ENCODE peak calls at places on chromosomes 16 and 17, in seven cellular contexts. A is A673, V is astrocyte of the spinal cord, Q is stomach, B is Caco-2, I is HFF-Myc, M is transverse colon. S is an unnamed sample.

GRCh38 chr16:79316004-79316458 is 284.5 kb downstream of the MAF start:
- DNase-seq in A (no peak), V (no peak), Q (no peak), B (no peak), I (no peak), M (no peak), S (no peak)

GRCh38 chr17:35540589-35541404 is 3.3 kb upstream of the SLFN12L start:
- DNase-seq in A (peak; percentile 17), V (peak; percentile 46), Q (peak; percentile 41), B (no peak), I (no peak), M (peak; percentile 49), S (no peak)

GRCh38 chr16:11586375-11586855 is 304 bp downstream of the LITAF start:
- DNase-seq in A (no peak), V (no peak), Q (no peak), B (no peak), I (no peak), M (no peak), S (no peak)

GRCh38 chr16:66199189-66199588 is 167.3 kb upstream of the CDH5 start:
- DNase-seq in A (no peak), V (peak; percentile 19), Q (no peak), B (no peak), I (no peak), M (no peak), S (no peak)

GRCh38 chr16:72425571-72426341 is 253.8 kb upstream of the PMFBP1 start:
- DNase-seq in A (peak; percentile 57), V (peak; percentile 57), Q (no peak), B (no peak), I (no peak), M (no peak), S (no peak)

GRCh38 chr17:3015890-3016289 is 47.5 kb downstream of the OR1D5 start:
- DNase-seq in A (no peak), V (no peak), Q (no peak), B (no peak), I (no peak), M (no peak), S (no peak)

GRCh38 chr17:82263641-82264040 is 9.9 kb downstream of the CSNK1D start:
- DNase-seq in A (no peak), V (no peak), Q (no peak), B (no peak), I (no peak), M (no peak), S (no peak)

GRCh38 chr17:49995055-49995738 is at the start of gene DLX3:
- DNase-seq in A (peak; percentile 86), V (peak; percentile 48), Q (peak; percentile 81), B (peak; percentile 81), I (no peak), M (peak; percentile 60), S (peak; percentile 12)

DNA sequence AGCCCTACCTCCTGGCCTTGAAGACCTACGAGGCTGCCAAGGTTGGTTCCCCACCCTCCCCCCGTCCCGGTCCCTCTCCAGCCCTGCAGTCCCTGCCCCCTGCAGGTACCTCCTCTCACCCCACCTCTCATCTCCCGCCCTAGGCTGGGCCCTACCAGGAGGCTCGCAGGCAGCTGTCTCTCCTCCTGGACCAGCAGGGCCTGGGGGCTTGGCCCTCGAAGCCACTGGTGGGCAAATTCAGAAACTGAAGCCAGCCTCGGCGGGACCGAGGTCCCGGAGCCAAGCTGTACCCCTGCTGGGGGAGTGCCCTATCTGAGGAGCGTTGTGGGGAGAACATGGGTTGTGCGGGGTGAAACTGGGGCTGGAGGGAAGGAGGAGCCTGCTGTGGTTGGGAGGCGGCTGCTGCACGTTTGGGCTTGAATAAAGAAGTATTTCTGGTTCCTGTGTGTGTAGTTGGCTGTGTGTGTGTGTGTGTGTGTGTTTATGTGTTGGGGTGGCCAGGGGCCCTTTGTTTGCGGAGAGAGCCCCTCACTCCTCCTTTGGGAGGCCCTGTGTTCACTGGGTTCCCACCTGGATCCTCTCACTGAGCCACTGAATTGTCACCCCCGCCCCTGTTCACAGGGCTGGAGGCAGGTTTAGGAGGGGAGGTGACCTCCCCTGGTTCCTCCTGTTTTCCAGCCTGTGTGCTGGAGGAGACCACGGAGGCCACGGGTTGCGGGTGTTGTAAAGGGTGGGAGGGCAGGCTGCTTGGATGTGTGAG is 6.0 kb downstream of the ADAD2 start:
- DNase-seq in A (no peak), V (no peak), Q (no peak), B (no peak), I (no peak), M (no peak), S (no peak)
- H3K4me3 ChIP-seq in A (no peak overlapping the region), V (no peak overlapping the region), Q (no peak overlapping the region), B (no peak overlapping the region), I (no peak overlapping the region), M (no peak overlapping the region), S (no peak overlapping the region)

GRCh38 chr16:3014971-3015370 is 2.2 kb downstream of the CLDN9 start:
- DNase-seq in A (no peak), V (no peak), Q (no peak), B (no peak), I (no peak), M (no peak), S (no peak)

GRCh38 chr16:3013998-3014690 is 1.4 kb downstream of the CLDN9 start:
- DNase-seq in A (no peak), V (no peak), Q (no peak), B (no peak), I (no peak), M (no peak), S (no peak)

GRCh38 chr16:3012828-3013420 is at the start of gene CLDN9:
- DNase-seq in A (no peak), V (no peak), Q (peak; percentile 61), B (no peak), I (no peak), M (peak; percentile 63), S (no peak)

GRCh38 chr16:3012246-3012645 is 477 bp upstream of the CLDN9 start:
- DNase-seq in A (no peak), V (no peak), Q (no peak), B (no peak), I (no peak), M (no peak), S (no peak)

GRCh38 chr16:3013491-3013951 is 798 bp downstream of the CLDN9 start:
- DNase-seq in A (no peak), V (no peak), Q (no peak), B (no peak), I (no peak), M (no peak), S (no peak)
- TF ChIP-seq CTCF in A (no peak), V (no peak), Q (no peak), B (no peak), I (no peak), M (no peak), S (no peak)

GRCh38 chr17:70037498-70037897 is 37.5 kb upstream of the KCNJ16 start:
- DNase-seq in A (no peak), V (no peak), Q (no peak), B (no peak), I (no peak), M (no peak), S (no peak)

GRCh38 chr17:70033165-70033564 is 41.9 kb upstream of the KCNJ16 start:
- DNase-seq in A (no peak), V (no peak), Q (no peak), B (no peak), I (no peak), M (no peak), S (no peak)

GRCh38 chr17:70029019-70029767 is 45.8 kb upstream of the KCNJ16 start:
- DNase-seq in A (no peak), V (no peak), Q (no peak), B (no peak), I (no peak), M (no peak), S (no peak)

GRCh38 chr17:70031341-70031740 is 43.7 kb upstream of the KCNJ16 start:
- DNase-seq in A (no peak), V (no peak), Q (no peak), B (no peak), I (no peak), M (no peak), S (no peak)

GRCh38 chr17:70034158-70034557 is 40.9 kb upstream of the KCNJ16 start:
- DNase-seq in A (no peak), V (no peak), Q (no peak), B (no peak), I (no peak), M (no peak), S (no peak)
- H3K4me3 ChIP-seq in A (no peak overlapping the region), V (no peak overlapping the region), Q (no peak overlapping the region), B (no peak overlapping the region), I (no peak overlapping the region), M (no peak overlapping the region), S (no peak overlapping the region)

GRCh38 chr17:45874148-45874547 is 20.2 kb upstream of the MAPT start:
- DNase-seq in A (peak; percentile 24), V (no peak), Q (no peak), B (no peak), I (no peak), M (no peak), S (no peak)
- TF ChIP-seq CTCF in A (no peak), V (no peak), Q (no peak), B (no peak), I (no peak), M (no peak), S (no peak)

GRCh38 chr17:41338961-41339485 is 11.6 kb downstream of the KRT33A start:
- DNase-seq in A (no peak), V (no peak), Q (no peak), B (no peak), I (no peak), M (no peak), S (no peak)

GRCh38 chr17:41343031-41343430 is 7.6 kb downstream of the KRT33A start:
- DNase-seq in A (no peak), V (no peak), Q (no peak), B (no peak), I (no peak), M (no peak), S (no peak)

GRCh38 chr17:41340934-41341861 is 9.4 kb downstream of the KRT33A start:
- DNase-seq in A (no peak), V (no peak), Q (no peak), B (no peak), I (no peak), M (no peak), S (no peak)

GRCh38 chr17:41339571-41340169 is 11.0 kb downstream of the KRT33A start:
- DNase-seq in A (no peak), V (no peak), Q (no peak), B (no peak), I (no peak), M (no peak), S (no peak)

DNA sequence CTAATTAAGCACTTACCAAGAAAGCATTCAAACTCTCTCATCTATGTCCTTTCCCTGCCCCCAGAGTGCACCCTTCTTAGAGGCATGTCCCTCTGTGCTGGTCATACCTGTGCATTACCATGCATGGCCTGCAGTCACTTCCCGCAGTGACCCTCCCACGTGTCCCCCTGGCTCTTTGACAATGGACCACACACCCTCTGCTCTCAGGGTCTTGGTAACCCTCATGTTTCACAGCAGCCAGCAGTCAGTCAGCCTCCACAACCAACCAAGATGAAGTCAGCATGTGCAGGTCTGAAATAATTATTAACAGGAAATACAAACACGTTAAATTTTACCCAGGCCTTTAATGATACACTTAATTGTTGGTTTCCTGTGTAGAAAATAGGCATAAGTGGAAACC is 10.1 kb downstream of the KRT33A start:
- DNase-seq in A (peak; percentile 3), V (no peak), Q (no peak), B (no peak), I (no peak), M (no peak), S (no peak)
- H3K4me3 ChIP-seq in A (no peak overlapping the region), V (no peak overlapping the region), Q (no peak overlapping the region), B (no peak overlapping the region), I (no peak overlapping the region), M (no peak overlapping the region), S (no peak overlapping the region)

S was measured in AG04449.